ENCODE peak calls at places on chromosomes 1 and 21, in ten cellular contexts. X is esophagus squamous epithelium, A is BJ, T is breast epithelium, F is cardiac fibroblast, L is neural progenitor cell, W is mammary epithelial cell, S is foreskin fibroblast, U is AG04450, R is HL-60. Q is an unnamed sample.

GRCh38 chr21:37896788-37897187 is 19.5 kb downstream of the KCNJ6 start:
- DNase-seq in X (no peak), A (no peak), T (no peak), F (no peak), L (no peak), W (no peak), S (no peak), U (no peak), R (no peak), Q (no peak)

GRCh38 chr21:36729301-36729970 is 30.5 kb downstream of the SIM2 start:
- DNase-seq in X (no peak), A (no peak), T (peak), F (no peak), L (no peak), W (no peak), S (no peak), U (no peak), R (no peak), Q (no peak)

GRCh38 chr1:79811173-79811572 is 804.6 kb upstream of the ADGRL4 start:
- DNase-seq in X (no peak), A (peak), T (no peak), F (peak), L (no peak), W (peak), S (peak), U (peak), R (no peak), Q (peak)

GRCh38 chr1:42736152-42736551 is 3.9 kb downstream of the CLDN19 start:
- DNase-seq in X (no peak), A (no peak), T (no peak), F (peak), L (peak), W (peak), S (no peak), U (no peak), R (peak), Q (peak)

GRCh38 chr1:236654511-236654910 is 31.8 kb upstream of the ACTN2 start:
- DNase-seq in X (no peak), A (no peak), T (no peak), F (no peak), L (no peak), W (no peak), S (no peak), U (no peak), R (no peak), Q (no peak)

GRCh38 chr1:234607091-234608025 is 2.6 kb downstream of the IRF2BP2 start:
- DNase-seq in X (no peak), A (no peak), T (no peak), F (peak), L (peak), W (peak), S (no peak), U (no peak), R (peak), Q (peak)

GRCh38 chr1:1381294-1381693 is 6.3 kb upstream of the AURKAIP1 start:
- DNase-seq in X (no peak), A (no peak), T (no peak), F (no peak), L (no peak), W (no peak), S (no peak), U (no peak), R (no peak), Q (no peak)

GRCh38 chr1:66281808-66282207 is 252.1 kb upstream of the SGIP1 start:
- DNase-seq in X (no peak), A (no peak), T (no peak), F (no peak), L (no peak), W (no peak), S (no peak), U (no peak), R (no peak), Q (no peak)

GRCh38 chr1:74468982-74469603 is 43.3 kb downstream of the LRRC53 start:
- DNase-seq in X (no peak), A (no peak), T (no peak), F (peak), L (peak), W (peak), S (peak), U (peak), R (no peak), Q (peak)

GRCh38 chr1:54404939-54405880 is 984 bp downstream of the SSBP3 start:
- DNase-seq in X (no peak), A (no peak), T (no peak), F (no peak), L (peak), W (peak), S (no peak), U (no peak), R (peak), Q (peak)

GRCh38 chr1:70487910-70488665 is 77.0 kb downstream of the CTH start:
- DNase-seq in X (no peak), A (no peak), T (no peak), F (peak), L (peak), W (peak), S (no peak), U (no peak), R (peak), Q (peak)

GRCh38 chr1:82792151-82792550 is 991.4 kb downstream of the ADGRL2 start:
- DNase-seq in X (no peak), A (no peak), T (no peak), F (no peak), L (no peak), W (no peak), S (no peak), U (no peak), R (no peak), Q (no peak)

GRCh38 chr1:86499987-86500593 is 31.4 kb downstream of the CLCA1 start:
- DNase-seq in X (no peak), A (no peak), T (no peak), F (peak), L (peak), W (no peak), S (no peak), U (no peak), R (no peak), Q (no peak)

GRCh38 chr1:111538343-111539035 is 35.1 kb upstream of the ADORA3 start:
- DNase-seq in X (no peak), A (no peak), T (no peak), F (peak), L (no peak), W (peak), S (peak), U (peak), R (no peak), Q (no peak)

GRCh38 chr21:31257265-31257664 is 86.8 kb downstream of the TIAM1 start:
- DNase-seq in X (no peak), A (no peak), T (no peak), F (no peak), L (no peak), W (no peak), S (no peak), U (no peak), R (no peak), Q (peak)

GRCh38 chr1:8516793-8517556 is 199.1 kb downstream of the SLC45A1 start:
- DNase-seq in X (no peak), A (peak), T (no peak), F (peak), L (no peak), W (no peak), S (no peak), U (no peak), R (no peak), Q (no peak)

GRCh38 chr1:13952985-13953384 is 253.0 kb downstream of the PRDM2 start:
- DNase-seq in X (no peak), A (no peak), T (no peak), F (no peak), L (no peak), W (no peak), S (no peak), U (no peak), R (no peak), Q (no peak)

GRCh38 chr1:100538935-100539835 is 1.2 kb downstream of the GPR88 start:
- DNase-seq in X (no peak), A (no peak), T (no peak), F (no peak), L (peak), W (peak), S (peak), U (no peak), R (peak), Q (peak)

GRCh38 chr1:189211742-189212141 is 1265.9 kb downstream of the BRINP3 start:
- DNase-seq in X (no peak), A (no peak), T (no peak), F (peak), L (no peak), W (no peak), S (peak), U (no peak), R (no peak), Q (peak)

GRCh38 chr1:66729130-66729922 is 22.9 kb upstream of the DYNLT5 start:
- DNase-seq in X (no peak), A (no peak), T (no peak), F (peak), L (no peak), W (peak), S (no peak), U (no peak), R (no peak), Q (peak)

GRCh38 chr1:38059632-38060286 is 13.2 kb upstream of the POU3F1 start:
- DNase-seq in X (no peak), A (no peak), T (no peak), F (no peak), L (no peak), W (no peak), S (no peak), U (no peak), R (no peak), Q (no peak)

GRCh38 chr1:10901091-10901893 is 104.8 kb upstream of the CASZ1 start:
- DNase-seq in X (no peak), A (no peak), T (peak), F (no peak), L (no peak), W (peak), S (no peak), U (no peak), R (no peak), Q (peak)

GRCh38 chr1:38587734-38588133 is 271.8 kb downstream of the RRAGC start:
- DNase-seq in X (no peak), A (no peak), T (no peak), F (no peak), L (no peak), W (no peak), S (no peak), U (no peak), R (no peak), Q (no peak)

GRCh38 chr1:159790237-159790917 is 9.6 kb downstream of the DUSP23 start:
- DNase-seq in X (no peak), A (no peak), T (no peak), F (peak), L (peak), W (no peak), S (no peak), U (no peak), R (peak), Q (peak)

GRCh38 chr1:48776400-48777218 is at the start of gene BEND5:
- DNase-seq in X (no peak), A (no peak), T (peak), F (peak), L (peak), W (no peak), S (no peak), U (peak), R (no peak), Q (no peak)

GRCh38 chr1:39110882-39111281 is 84.7 kb downstream of the NDUFS5 start:
- DNase-seq in X (no peak), A (no peak), T (no peak), F (peak), L (no peak), W (peak), S (no peak), U (no peak), R (no peak), Q (peak)

GRCh38 chr1:151199860-151200581 is 1.7 kb downstream of the PIP5K1A start:
- DNase-seq in X (no peak), A (peak), T (no peak), F (peak), L (no peak), W (peak), S (peak), U (peak), R (peak), Q (peak)

GRCh38 chr1:157194739-157195520 is 56.7 kb upstream of the ETV3 start:
- DNase-seq in X (no peak), A (no peak), T (no peak), F (no peak), L (no peak), W (no peak), S (no peak), U (no peak), R (no peak), Q (no peak)

GRCh38 chr21:34705032-34705431 is 36.2 kb downstream of the CLIC6 start:
- DNase-seq in X (no peak), A (no peak), T (no peak), F (no peak), L (no peak), W (peak), S (no peak), U (no peak), R (no peak), Q (peak)

GRCh38 chr1:110390096-110390495 is 730 bp downstream of the SLC16A4 start:
- DNase-seq in X (no peak), A (no peak), T (no peak), F (peak), L (peak), W (peak), S (peak), U (no peak), R (no peak), Q (peak)

GRCh38 chr1:153195216-153195615 is 8.0 kb upstream of the LELP1 start:
- DNase-seq in X (no peak), A (no peak), T (no peak), F (no peak), L (no peak), W (no peak), S (no peak), U (no peak), R (no peak), Q (no peak)

GRCh38 chr1:165451696-165452095 is 6.8 kb upstream of the RXRG start:
- DNase-seq in X (no peak), A (no peak), T (no peak), F (no peak), L (no peak), W (no peak), S (no peak), U (no peak), R (no peak), Q (no peak)

GRCh38 chr1:41397943-41398342 is 36.7 kb downstream of the FOXO6 start:
- DNase-seq in X (no peak), A (no peak), T (no peak), F (no peak), L (no peak), W (no peak), S (no peak), U (no peak), R (no peak), Q (no peak)

GRCh38 chr1:243885806-243886205 is 35.8 kb upstream of the AKT3 start:
- DNase-seq in X (no peak), A (no peak), T (no peak), F (no peak), L (no peak), W (no peak), S (no peak), U (no peak), R (no peak), Q (no peak)

GRCh38 chr1:170701962-170702361 is 38.0 kb downstream of the PRRX1 start:
- DNase-seq in X (no peak), A (no peak), T (no peak), F (no peak), L (no peak), W (no peak), S (no peak), U (no peak), R (no peak), Q (no peak)

GRCh38 chr1:35120458-35121133 is 41.4 kb downstream of the ZMYM1 start:
- DNase-seq in X (no peak), A (no peak), T (no peak), F (peak), L (no peak), W (no peak), S (no peak), U (no peak), R (no peak), Q (no peak)
- H3K4me3 ChIP-seq in X (peak), A (peak), T (peak), F (peak), L (no peak), W (no peak), S (peak), U (peak), R (no peak), Q (no peak)

DNA sequence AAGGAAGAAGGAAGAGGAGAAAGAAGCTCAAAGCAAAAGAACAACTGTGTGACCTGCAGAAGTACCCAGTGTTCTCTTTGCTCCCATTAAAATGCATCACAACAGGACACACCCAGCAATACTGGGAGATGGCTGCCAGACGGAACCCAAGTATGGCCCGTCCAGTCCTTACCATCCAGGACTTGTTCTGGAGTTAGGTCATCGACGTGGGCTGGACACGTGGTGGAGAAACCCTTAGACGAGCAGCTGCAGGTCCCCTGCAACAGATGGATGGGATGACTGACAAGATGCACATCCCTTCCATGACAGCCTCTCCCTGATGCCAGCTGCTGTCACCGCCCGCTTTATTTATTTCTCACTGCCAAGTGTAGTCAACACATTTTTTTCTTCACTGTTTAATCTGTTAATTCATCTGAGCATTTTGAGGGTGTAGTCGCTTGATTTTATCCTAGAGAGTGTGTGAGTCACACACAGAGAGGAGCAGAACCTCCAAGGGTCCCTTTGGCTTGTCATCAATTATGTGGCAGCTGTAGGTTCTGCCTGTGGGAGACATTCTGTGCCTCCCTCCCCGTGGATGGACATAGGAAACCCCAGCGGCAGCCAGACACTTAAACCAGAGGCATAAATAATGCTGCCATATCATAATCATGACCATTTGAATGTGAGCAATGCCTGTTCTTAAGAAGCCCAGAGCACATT is 80.9 kb downstream of the ABCA4 start:
- DNase-seq in X (no peak), A (no peak), T (no peak), F (peak), L (no peak), W (no peak), S (no peak), U (no peak), R (no peak), Q (no peak)
- TF ChIP-seq CTCF in X (no peak), A (no peak), T (no peak), F (no peak), L (no peak), W (no peak), S (no peak), U (no peak), R (no peak), Q (no peak)

GRCh38 chr1:231210126-231210525 is 30.9 kb upstream of the GNPAT start:
- DNase-seq in X (no peak), A (no peak), T (no peak), F (no peak), L (no peak), W (no peak), S (no peak), U (no peak), R (no peak), Q (no peak)

GRCh38 chr1:231213831-231214573 is 27.0 kb upstream of the GNPAT start:
- DNase-seq in X (no peak), A (no peak), T (no peak), F (no peak), L (no peak), W (no peak), S (no peak), U (no peak), R (no peak), Q (no peak)

GRCh38 chr1:231208980-231209379 is 32.0 kb upstream of the GNPAT start:
- DNase-seq in X (no peak), A (no peak), T (no peak), F (no peak), L (no peak), W (no peak), S (no peak), U (no peak), R (no peak), Q (no peak)

GRCh38 chr1:231209531-231209930 is 31.5 kb upstream of the GNPAT start:
- DNase-seq in X (no peak), A (no peak), T (no peak), F (no peak), L (no peak), W (no peak), S (no peak), U (no peak), R (no peak), Q (no peak)

DNA sequence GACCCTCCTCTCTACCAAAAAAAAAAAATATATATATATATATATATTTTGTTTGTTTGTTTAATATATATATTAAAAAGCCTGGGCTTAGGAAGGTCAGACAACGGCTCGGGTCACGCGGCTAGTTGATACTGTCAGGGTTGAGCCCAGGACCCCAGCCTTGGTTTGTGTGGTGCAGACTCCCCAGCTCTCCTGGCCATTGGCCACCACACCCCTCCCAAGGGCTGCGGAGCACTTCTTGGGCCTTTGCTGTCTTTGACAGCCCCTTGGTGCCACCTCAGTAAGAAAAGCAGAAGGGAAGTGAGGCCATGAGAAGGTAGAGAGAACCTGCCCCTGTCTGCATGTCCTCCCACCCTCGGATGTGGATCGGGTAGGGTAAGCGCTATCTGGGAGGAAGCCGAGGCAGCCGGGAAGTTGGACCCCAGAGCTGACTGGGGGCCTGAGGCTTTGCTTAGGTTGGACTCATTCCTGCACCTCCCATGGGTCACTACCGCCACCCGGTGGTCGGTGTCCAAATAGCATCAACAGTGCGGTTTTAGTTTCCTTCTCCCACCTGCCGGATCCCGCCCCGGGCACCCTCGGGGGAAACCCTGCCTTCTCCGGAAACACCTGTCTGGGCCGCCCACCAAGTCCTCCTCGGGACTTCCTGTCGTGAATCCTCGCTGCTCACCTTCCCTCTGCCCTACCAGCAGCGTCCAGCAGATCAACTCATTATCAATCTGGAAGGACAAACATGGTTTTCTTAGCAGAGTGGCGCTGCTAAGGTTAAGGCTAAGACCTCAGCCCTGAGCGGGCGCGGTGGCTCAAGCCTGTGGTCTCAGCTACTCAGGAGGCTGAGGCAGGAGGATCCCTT is 29.8 kb upstream of the GNPAT start:
- DNase-seq in X (peak), A (peak), T (peak), F (peak), L (peak), W (peak), S (peak), U (peak), R (peak), Q (peak)
- H3K4me3 ChIP-seq in X (peak), A (peak), T (peak), F (peak), L (peak), W (peak), S (peak), U (peak), R (peak), Q (peak)

GRCh38 chr1:201126832-201127754 is at the start of gene ASCL5:
- DNase-seq in X (no peak), A (no peak), T (no peak), F (no peak), L (peak), W (peak), S (no peak), U (no peak), R (no peak), Q (peak)
- TF ChIP-seq CTCF in X (no peak), A (no peak), T (no peak), F (peak), L (no peak), W (peak), S (no peak), U (peak), R (no peak), Q (peak)

GRCh38 chr1:51519857-51520699 is 1.0 kb upstream of the EPS15 start:
- DNase-seq in X (no peak), A (peak), T (no peak), F (peak), L (no peak), W (no peak), S (peak), U (peak), R (no peak), Q (no peak)
- H3K4me3 ChIP-seq in X (no peak), A (no peak), T (no peak), F (no peak), L (no peak), W (no peak), S (no peak), U (no peak), R (no peak), Q (no peak)